ENCODE peak calls at places on chromosomes 1 and 21, in five cellular contexts. R, D, I, L and T are unnamed samples.

GRCh38 chr1:170929835-170930554 is 5.3 kb upstream of the MROH9 start:
- DNase-seq in R (peak; percentile 82), I (peak; percentile 71), D (no peak), L (peak; percentile 84), T (no peak)

GRCh38 chr1:226181996-226182714 is 4.4 kb downstream of the ACBD3 start:
- DNase-seq in L (peak; percentile 78), I (peak; percentile 31), D (peak; percentile 65), R (peak; percentile 88), T (peak; percentile 25)

GRCh38 chr1:117128323-117129079 is 7.0 kb upstream of the TRIM45 start:
- DNase-seq in R (peak; percentile 65), D (no peak), L (peak; percentile 72), I (no peak), T (no peak)

GRCh38 chr1:18651727-18652126 is 21.1 kb downstream of the PAX7 start:
- DNase-seq in D (no peak), L (no peak), R (no peak), I (no peak), T (no peak)

GRCh38 chr1:14415396-14415795 is 183.1 kb upstream of the KAZN start:
- DNase-seq in I (peak; percentile 27), L (no peak), R (no peak), D (no peak), T (no peak)

GRCh38 chr21:38646213-38646837 is 148.0 kb upstream of the ERG start:
- DNase-seq in D (no peak), L (peak; percentile 72), I (no peak), R (peak; percentile 96), T (no peak)

GRCh38 chr1:11782127-11782708 is 20.2 kb downstream of the C1orf167 start:
- DNase-seq in L (no peak), R (no peak), D (peak; percentile 30), I (no peak), T (no peak)

GRCh38 chr1:240501115-240501514 is 110.8 kb downstream of the GREM2 start:
- DNase-seq in R (peak; percentile 46), D (no peak), I (no peak), L (peak; percentile 46), T (no peak)

GRCh38 chr1:20626524-20626923 is 6.7 kb upstream of the PINK1 start:
- DNase-seq in I (no peak), R (no peak), D (no peak), L (no peak), T (no peak)

GRCh38 chr1:111553199-111553598 is 49.8 kb upstream of the ADORA3 start:
- DNase-seq in I (no peak), D (no peak), R (peak; percentile 89), L (peak; percentile 78), T (no peak)

GRCh38 chr1:3032970-3033794 is 11.9 kb downstream of the ACTRT2 start:
- DNase-seq in D (no peak), L (no peak), R (no peak), I (no peak), T (no peak)

GRCh38 chr1:109906160-109906838 is 4.3 kb upstream of the CSF1 start:
- DNase-seq in D (no peak), R (no peak), I (no peak), L (no peak), T (no peak)

GRCh38 chr1:112462953-112463279 is 45.8 kb upstream of the WNT2B start:
- DNase-seq in I (no peak), L (no peak), D (no peak), R (no peak), T (no peak)

GRCh38 chr1:115089443-115090340 is at the start of gene TSPAN2:
- DNase-seq in R (peak; percentile 77), I (peak; percentile 98), D (peak; percentile 92), L (peak; percentile 61), T (peak; percentile 78)
- H3K27ac ChIP-seq in R (peak within 1 kb of the TSS; percentile 74), I (peak within 1 kb of the TSS; percentile 99), D (peak within 1 kb of the TSS; percentile 99), L (no peak within 1 kb of the TSS), T (peak within 1 kb of the TSS; percentile 78)

GRCh38 chr1:156112276-156113137 is 2.0 kb upstream of the LMNA start:
- DNase-seq in R (no peak), L (no peak), D (no peak), I (no peak), T (no peak)

GRCh38 chr1:156114919-156115513 is 505 bp downstream of the LMNA start:
- DNase-seq in L (peak; percentile 41), R (peak; percentile 54), I (peak; percentile 58), D (peak; percentile 66), T (no peak)

GRCh38 chr1:156111355-156111962 is 3.1 kb upstream of the LMNA start:
- DNase-seq in R (no peak), I (no peak), D (no peak), L (no peak), T (no peak)

GRCh38 chr1:156114101-156114918 is at the start of gene LMNA:
- DNase-seq in R (peak; percentile 98), D (peak; percentile 95), I (peak; percentile 78), L (peak; percentile 98), T (peak; percentile 94)

GRCh38 chr1:156113263-156114004 is 1.1 kb upstream of the LMNA start:
- DNase-seq in L (no peak), I (no peak), D (no peak), R (peak; percentile 80), T (no peak)
- H3K4me1 ChIP-seq in L (peaks cover 37% of the 10 kb centered on the region), I (peaks cover 13% of the 10 kb centered on the region), D (no peaks in the 10 kb centered on the region), R (peaks cover 17% of the 10 kb centered on the region), T (peaks cover 32% of the 10 kb centered on the region)

GRCh38 chr1:233632436-233632835 is 18.5 kb downstream of the KCNK1 start:
- DNase-seq in L (no peak), R (no peak), I (no peak), D (no peak), T (no peak)
- H3K27ac ChIP-seq in L (no peak overlapping the region), R (no peak overlapping the region), I (no peak overlapping the region), D (no peak overlapping the region), T (no peak overlapping the region)

DNA sequence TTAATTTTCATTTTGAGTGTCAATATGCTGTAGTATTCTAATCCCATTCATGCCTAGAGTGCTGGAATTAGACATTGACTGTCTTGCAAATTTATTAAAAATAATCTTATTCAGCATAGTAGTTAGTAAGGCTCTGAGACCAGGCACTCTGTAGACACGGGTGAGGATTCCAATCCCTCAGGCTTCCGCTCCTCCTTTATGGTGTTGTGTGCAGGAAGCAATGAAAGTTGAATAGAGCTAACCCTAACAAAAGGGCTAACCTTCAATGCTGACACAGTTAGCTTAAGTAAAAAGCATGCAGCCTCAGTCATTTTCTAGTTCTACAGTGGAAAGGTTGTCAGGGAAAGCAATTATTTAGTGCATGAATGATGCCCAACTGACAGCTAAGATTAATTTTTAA is 199.6 kb upstream of the SGIP1 start:
- DNase-seq in R (no peak), L (no peak), D (no peak), I (no peak), T (no peak)
- H3K4me1 ChIP-seq in R (peaks cover 22% of the 10 kb centered on the region), L (peaks cover 26% of the 10 kb centered on the region), D (no peaks in the 10 kb centered on the region), I (peaks cover 10% of the 10 kb centered on the region), T (peaks cover 20% of the 10 kb centered on the region)

DNA sequence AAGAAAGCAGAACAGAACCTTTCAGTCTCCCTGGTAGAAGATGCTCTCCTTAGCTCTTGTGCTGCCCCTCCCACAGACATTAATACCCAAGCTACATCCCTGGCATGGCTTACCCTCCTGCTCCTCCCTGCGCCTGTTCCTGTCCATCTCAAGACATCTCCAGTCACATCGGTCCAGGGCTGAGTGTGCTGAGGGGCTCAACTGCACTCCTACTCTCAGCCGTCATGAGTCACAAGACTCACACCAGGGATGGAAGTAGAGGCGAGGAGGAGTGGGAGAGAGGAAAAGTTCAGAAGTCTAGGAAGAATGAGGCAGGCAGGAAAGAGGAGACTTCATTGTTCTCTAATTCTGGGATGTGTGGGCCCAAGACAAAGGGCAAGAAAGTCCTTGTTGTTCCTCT is 9.2 kb upstream of the TACSTD2 start:
- DNase-seq in R (no peak), L (no peak), D (no peak), I (no peak), T (no peak)
- H3K27ac ChIP-seq in R (no peak overlapping the region), L (no peak overlapping the region), D (no peak overlapping the region), I (no peak overlapping the region), T (no peak overlapping the region)

GRCh38 chr1:39160703-39161102 is 43.8 kb upstream of the MACF1 start:
- DNase-seq in R (peak; percentile 37), D (no peak), I (no peak), L (no peak), T (no peak)
- H3K4me1 ChIP-seq in R (peaks cover 32% of the 10 kb centered on the region), D (peaks cover 21% of the 10 kb centered on the region), I (peaks cover 42% of the 10 kb centered on the region), L (peaks cover 44% of the 10 kb centered on the region), T (peaks cover 10% of the 10 kb centered on the region)